ENCODE peak calls at places on chromosome 22, in five cellular contexts. D is fibroblast of lung, M is heart left ventricle, G is body of pancreas, Z is A549. U is an unnamed sample.

GRCh38 chr22:21030032-21030431 is 2.3 kb downstream of the SLC7A4 start:
- DNase-seq in D (no peak), G (no peak), Z (no peak), M (no peak), U (no peak)

GRCh38 chr22:44578115-44578457 is 80.1 kb upstream of the RTL6 start:
- DNase-seq in M (no peak), Z (no peak), G (no peak), D (no peak), U (peak; percentile 33)

GRCh38 chr22:43848366-43849171 is 13.7 kb downstream of the SULT4A1 start:
- DNase-seq in D (peak; percentile 30), M (no peak), G (peak; percentile 36), Z (no peak), U (no peak)

GRCh38 chr22:44587004-44587793 is 89.2 kb upstream of the RTL6 start:
- DNase-seq in M (peak; percentile 18), Z (no peak), G (peak; percentile 50), D (peak; percentile 48), U (no peak)

GRCh38 chr22:20061481-20061861 is 18.6 kb upstream of the DGCR8 start:
- DNase-seq in D (peak; percentile 56), M (peak; percentile 54), Z (no peak), G (no peak), U (no peak)

GRCh38 chr22:11307996-11308395 is 4220.0 kb upstream of the OR11H1 start:
- DNase-seq in G (no peak), D (no peak), Z (no peak), M (no peak), U (no peak)

GRCh38 chr22:27785818-27786217 is 15.7 kb downstream of the MN1 start:
- DNase-seq in Z (no peak), M (no peak), G (no peak), D (no peak), U (no peak)

GRCh38 chr22:42947211-42947990 is 67.5 kb downstream of the PACSIN2 start:
- DNase-seq in G (peak; percentile 83), Z (peak; percentile 37), D (peak; percentile 36), M (peak; percentile 81), U (peak; percentile 64)

GRCh38 chr22:19896665-19897355 is 42.1 kb upstream of the GNB1L start:
- DNase-seq in Z (no peak), M (no peak), D (no peak), G (no peak), U (no peak)

GRCh38 chr22:44685384-44686056 is 16.5 kb upstream of the PRR5 start:
- DNase-seq in Z (peak; percentile 43), D (peak; percentile 60), G (peak; percentile 48), M (no peak), U (peak; percentile 68)

GRCh38 chr22:19875531-19876313 is 21.0 kb upstream of the GNB1L start:
- DNase-seq in Z (no peak), G (no peak), M (peak; percentile 23), D (no peak), U (no peak)

GRCh38 chr22:45218974-45219373 is 21.7 kb downstream of the KIAA0930 start:
- DNase-seq in M (no peak), D (peak; percentile 21), G (no peak), Z (no peak), U (no peak)

GRCh38 chr22:43883012-43883661 is 8.7 kb downstream of the PNPLA5 start:
- DNase-seq in G (peak; percentile 49), M (no peak), D (peak; percentile 75), Z (peak; percentile 67), U (peak; percentile 47)

GRCh38 chr22:17407643-17408042 is 38.4 kb downstream of the CECR2 start:
- DNase-seq in M (no peak), D (no peak), G (no peak), Z (no peak), U (no peak)
- H3K4me1 ChIP-seq in M (peaks cover 6% of the 10 kb centered on the region), D (no peaks in the 10 kb centered on the region), G (peaks cover 3% of the 10 kb centered on the region), Z (no peaks in the 10 kb centered on the region), U (no peaks in the 10 kb centered on the region)

GRCh38 chr22:36432592-36433317 is 45.0 kb upstream of the MYH9 start:
- DNase-seq in M (no peak), G (no peak), Z (no peak), D (peak; percentile 90), U (no peak)

GRCh38 chr22:36431977-36432376 is 44.2 kb upstream of the MYH9 start:
- DNase-seq in D (no peak), M (no peak), G (no peak), Z (no peak), U (no peak)

GRCh38 chr22:36439481-36440271 is 41.8 kb downstream of the TXN2 start:
- DNase-seq in D (peak; percentile 98), Z (peak; percentile 85), G (peak; percentile 71), M (peak; percentile 84), U (peak; percentile 92)

GRCh38 chr22:36433318-36434231 is 45.8 kb upstream of the MYH9 start:
- DNase-seq in Z (no peak), D (peak; percentile 36), G (peak; percentile 95), M (no peak), U (no peak)

DNA sequence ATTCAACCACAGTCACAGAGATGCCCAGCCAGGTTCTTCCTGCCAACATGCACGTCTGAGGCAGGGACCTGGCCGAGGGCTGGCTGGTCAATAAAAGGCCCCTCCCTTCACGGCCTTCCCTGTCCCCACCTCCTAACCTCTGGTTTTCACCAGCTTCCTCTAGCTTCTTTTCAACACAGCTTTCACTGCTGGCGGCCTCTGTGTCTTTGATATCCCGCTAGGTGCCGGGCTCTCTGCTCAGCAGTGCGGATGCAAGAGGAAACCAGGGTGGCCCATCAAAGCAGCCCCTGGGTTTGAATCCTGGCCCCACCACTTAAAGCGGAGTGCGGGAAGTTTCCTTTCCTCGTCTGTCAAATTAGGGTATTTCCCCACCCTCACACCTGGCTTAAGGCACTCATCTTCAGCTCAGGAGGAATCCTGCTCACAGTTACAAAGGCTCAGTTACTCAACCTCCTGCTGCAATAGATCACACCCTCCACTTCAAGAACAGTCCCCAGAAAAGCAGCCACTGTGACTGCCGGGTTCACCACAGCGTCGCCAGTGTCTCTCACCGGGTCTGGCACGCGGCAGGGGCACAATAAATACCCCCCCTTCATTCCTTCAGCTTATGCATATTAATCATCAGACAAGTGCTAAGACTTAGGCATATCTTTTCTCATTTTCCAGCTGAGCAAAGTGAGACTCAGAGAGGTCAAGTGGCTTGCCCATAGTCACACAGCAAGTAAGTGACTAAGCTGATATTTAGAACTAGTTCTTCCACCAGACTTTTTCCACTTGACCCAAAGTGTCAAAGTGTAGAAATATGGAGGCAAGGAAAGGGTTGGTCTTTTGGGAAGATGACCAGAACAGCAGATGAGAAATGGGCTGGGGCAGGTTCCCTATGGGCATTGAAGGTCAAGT is 45.7 kb downstream of the TXN2 start:
- DNase-seq in G (peak; percentile 90), D (no peak), M (no peak), Z (no peak), U (no peak)
- H3K4me3 ChIP-seq in G (no peak overlapping the region), D (no peak overlapping the region), M (no peak overlapping the region), Z (no peak overlapping the region), U (no peak overlapping the region)

GRCh38 chr22:41237707-41238569 is 2.8 kb downstream of the CHADL start:
- DNase-seq in D (peak; percentile 40), G (peak; percentile 86), M (peak; percentile 82), Z (no peak), U (no peak)

GRCh38 chr22:41241133-41241676 is 474 bp upstream of the CHADL start:
- DNase-seq in M (no peak), G (no peak), D (no peak), Z (no peak), U (no peak)

GRCh38 chr22:41240377-41241132 is at the start of gene CHADL:
- DNase-seq in G (peak; percentile 22), Z (no peak), M (no peak), D (no peak), U (no peak)

GRCh38 chr22:41238570-41239442 is 1.9 kb downstream of the CHADL start:
- DNase-seq in G (no peak), M (no peak), D (no peak), Z (no peak), U (no peak)

GRCh38 chr22:41239443-41240128 is 1.1 kb downstream of the CHADL start:
- DNase-seq in M (no peak), G (no peak), D (no peak), Z (no peak), U (no peak)
- H3K27ac ChIP-seq in M (no peak overlapping the region), G (no peak overlapping the region), D (no peak overlapping the region), Z (no peak overlapping the region), U (no peak overlapping the region)

GRCh38 chr22:23181763-23182288 is 1.5 kb downstream of the BCR start:
- DNase-seq in Z (no peak), M (no peak), D (no peak), G (no peak), U (no peak)
- H3K4me1 ChIP-seq in Z (peaks cover 31% of the 10 kb centered on the region), M (peaks cover 18% of the 10 kb centered on the region), D (peaks cover 9% of the 10 kb centered on the region), G (peaks cover 58% of the 10 kb centered on the region), U (peaks cover 50% of the 10 kb centered on the region)

GRCh38 chr22:38697055-38697980 is 3.4 kb downstream of the JOSD1 start:
- DNase-seq in D (peak; percentile 77), Z (no peak), G (peak; percentile 46), M (peak; percentile 47), U (peak; percentile 52)
- H3K4me3 ChIP-seq in D (no peak overlapping the region), Z (peak overlapping the region; percentile 6), G (no peak overlapping the region), M (no peak overlapping the region), U (no peak overlapping the region)

DNA sequence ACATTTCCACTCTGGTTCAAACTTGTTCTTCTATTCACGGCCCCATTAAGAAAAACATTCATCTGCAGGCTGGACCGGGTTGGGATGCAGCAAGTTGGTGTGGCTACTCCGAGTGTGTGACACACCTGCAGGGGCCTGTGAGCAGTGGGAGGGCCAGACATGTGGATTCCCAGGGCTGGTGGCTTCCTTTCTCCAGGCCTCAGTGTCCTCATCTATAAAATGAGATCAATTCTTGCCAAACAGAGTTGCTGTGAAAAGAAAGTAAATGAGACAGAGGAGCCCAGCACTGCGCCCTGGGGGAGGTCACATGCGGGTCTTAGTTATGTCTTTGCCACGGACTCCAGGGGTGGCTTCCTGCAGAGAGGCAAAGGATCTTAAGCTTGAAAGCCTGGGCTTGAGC is 5.2 kb downstream of the MICALL1 start:
- DNase-seq in M (no peak), Z (no peak), D (no peak), G (no peak), U (no peak)
- H3K27ac ChIP-seq in M (no peak overlapping the region), Z (no peak overlapping the region), D (no peak overlapping the region), G (no peak overlapping the region), U (no peak overlapping the region)

DNA sequence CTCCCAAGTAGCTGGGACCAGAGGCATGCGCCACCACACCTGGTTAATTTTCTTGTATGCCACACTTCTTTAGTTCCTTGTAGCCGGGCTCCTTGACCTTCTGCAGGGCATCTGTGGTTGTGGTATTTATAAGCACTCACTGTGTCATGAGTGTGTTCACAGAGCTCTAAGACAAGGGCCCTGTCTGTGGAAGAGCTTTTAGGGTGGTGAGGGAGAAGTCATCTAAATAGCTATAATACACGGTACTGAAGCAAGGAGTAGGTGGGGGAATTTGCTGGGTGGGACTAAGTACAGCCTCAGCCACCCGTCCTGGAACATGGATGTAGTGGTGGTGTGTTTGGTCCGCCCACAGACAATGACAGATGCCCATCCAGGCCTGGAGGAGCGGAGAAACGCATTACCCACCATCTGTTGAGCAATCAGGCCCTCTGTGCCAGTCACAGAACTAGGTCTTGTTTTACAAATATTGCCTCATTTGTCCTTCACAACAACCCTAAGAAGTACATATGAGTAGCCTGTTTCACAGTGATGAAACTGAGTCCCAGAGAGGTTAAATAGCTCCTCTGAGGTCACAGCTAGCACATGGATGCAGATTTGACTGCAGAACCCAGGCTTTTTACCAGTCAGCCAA is 10.1 kb downstream of the ACO2 start:
- DNase-seq in G (peak; percentile 19), Z (no peak), D (peak; percentile 6), M (no peak), U (no peak)
- H3K4me1 ChIP-seq in G (peaks cover 37% of the 10 kb centered on the region), Z (no peaks in the 10 kb centered on the region), D (peaks cover 41% of the 10 kb centered on the region), M (peaks cover 39% of the 10 kb centered on the region), U (peaks cover 32% of the 10 kb centered on the region)